ENCODE peak calls at places on chromosomes 7 and 10, in four cellular contexts. One of them, this sample, is unnamed.

GRCh38 chr10:116000151-116000550 is 272.9 kb downstream of the GFRA1 start:
- DNase-seq in GM23248: no peak
- DNase-seq in H9: no peak
- DNase-seq in adipocyte: no peak
- DNase-seq in this sample: no peak

GRCh38 chr7:2609001-2609411 is 22.8 kb upstream of the TTYH3 start:
- DNase-seq in GM23248: peak
- DNase-seq in H9: peak
- DNase-seq in adipocyte: peak
- DNase-seq in this sample: no peak

GRCh38 chr7:3648276-3648675 is 347.2 kb downstream of the SDK1 start:
- DNase-seq in GM23248: no peak
- DNase-seq in H9: no peak
- DNase-seq in adipocyte: no peak
- DNase-seq in this sample: no peak

GRCh38 chr7:50832744-50833143 is 50.0 kb upstream of the GRB10 start:
- DNase-seq in GM23248: peak
- DNase-seq in H9: no peak
- DNase-seq in adipocyte: no peak
- DNase-seq in this sample: no peak

GRCh38 chr7:4693749-4694148 is 11.7 kb downstream of the FOXK1 start:
- DNase-seq in GM23248: no peak
- DNase-seq in H9: no peak
- DNase-seq in adipocyte: no peak
- DNase-seq in this sample: no peak

GRCh38 chr10:102917314-102917961 is 656 bp upstream of the CNNM2 start:
- DNase-seq in GM23248: peak
- DNase-seq in H9: peak
- DNase-seq in adipocyte: peak
- DNase-seq in this sample: peak

GRCh38 chr10:46556515-46557318 is at the start of gene GPRIN2:
- DNase-seq in GM23248: no peak
- DNase-seq in H9: peak
- DNase-seq in adipocyte: no peak
- DNase-seq in this sample: peak

GRCh38 chr10:69327463-69328345 is 49.4 kb downstream of the HK1 start:
- DNase-seq in GM23248: no peak
- DNase-seq in H9: no peak
- DNase-seq in adipocyte: peak
- DNase-seq in this sample: no peak

GRCh38 chr10:93079663-93080349 is 6.1 kb downstream of the CYP26A1 start:
- DNase-seq in GM23248: no peak
- DNase-seq in H9: no peak
- DNase-seq in adipocyte: no peak
- DNase-seq in this sample: no peak

GRCh38 chr10:84267503-84268126 is 22.8 kb downstream of the RGR start:
- DNase-seq in GM23248: peak
- DNase-seq in H9: peak
- DNase-seq in adipocyte: peak
- DNase-seq in this sample: peak

GRCh38 chr10:131943021-131943814 is 38.5 kb downstream of the BNIP3 start:
- DNase-seq in GM23248: peak
- DNase-seq in H9: peak
- DNase-seq in adipocyte: no peak
- DNase-seq in this sample: no peak

GRCh38 chr7:42197391-42197790 is 39.6 kb downstream of the GLI3 start:
- DNase-seq in GM23248: no peak
- DNase-seq in H9: no peak
- DNase-seq in adipocyte: peak
- DNase-seq in this sample: no peak

GRCh38 chr7:129363-130221 is 62.8 kb upstream of the FAM20C start:
- DNase-seq in GM23248: peak
- DNase-seq in H9: no peak
- DNase-seq in adipocyte: peak
- DNase-seq in this sample: no peak

GRCh38 chr10:55629792-55630490 is 731.1 kb downstream of the ZWINT start:
- DNase-seq in GM23248: peak
- DNase-seq in H9: peak
- DNase-seq in adipocyte: peak
- DNase-seq in this sample: no peak

GRCh38 chr10:92239600-92240288 is 51.1 kb downstream of the CPEB3 start:
- DNase-seq in GM23248: peak
- DNase-seq in H9: peak
- DNase-seq in adipocyte: peak
- DNase-seq in this sample: peak

GRCh38 chr10:28991326-28991725 is 297.5 kb upstream of the LYZL1 start:
- DNase-seq in GM23248: peak
- DNase-seq in H9: no peak
- DNase-seq in adipocyte: peak
- DNase-seq in this sample: no peak

GRCh38 chr10:131248376-131249165 is 63.0 kb downstream of the TCERG1L start:
- DNase-seq in GM23248: no peak
- DNase-seq in H9: no peak
- DNase-seq in adipocyte: no peak
- DNase-seq in this sample: no peak

GRCh38 chr10:79399242-79399831 is 46.1 kb downstream of the ZCCHC24 start:
- DNase-seq in GM23248: peak
- DNase-seq in H9: peak
- DNase-seq in adipocyte: peak
- DNase-seq in this sample: no peak

GRCh38 chr7:44846816-44847508 is 925 bp downstream of the H2AZ2 start:
- DNase-seq in GM23248: no peak
- DNase-seq in H9: no peak
- DNase-seq in adipocyte: peak
- DNase-seq in this sample: no peak

GRCh38 chr7:106504620-106505019 is 156.3 kb downstream of the CCDC71L start:
- DNase-seq in GM23248: no peak
- DNase-seq in H9: no peak
- DNase-seq in adipocyte: no peak
- DNase-seq in this sample: no peak

GRCh38 chr10:68184546-68184945 is 47.4 kb downstream of the ATOH7 start:
- DNase-seq in GM23248: no peak
- DNase-seq in H9: peak
- DNase-seq in adipocyte: no peak
- DNase-seq in this sample: no peak

GRCh38 chr10:68180490-68180889 is 51.4 kb downstream of the ATOH7 start:
- DNase-seq in GM23248: no peak
- DNase-seq in H9: no peak
- DNase-seq in adipocyte: no peak
- DNase-seq in this sample: no peak

GRCh38 chr10:68188835-68189234 is 43.1 kb downstream of the ATOH7 start:
- DNase-seq in GM23248: no peak
- DNase-seq in H9: no peak
- DNase-seq in adipocyte: no peak
- DNase-seq in this sample: no peak

DNA sequence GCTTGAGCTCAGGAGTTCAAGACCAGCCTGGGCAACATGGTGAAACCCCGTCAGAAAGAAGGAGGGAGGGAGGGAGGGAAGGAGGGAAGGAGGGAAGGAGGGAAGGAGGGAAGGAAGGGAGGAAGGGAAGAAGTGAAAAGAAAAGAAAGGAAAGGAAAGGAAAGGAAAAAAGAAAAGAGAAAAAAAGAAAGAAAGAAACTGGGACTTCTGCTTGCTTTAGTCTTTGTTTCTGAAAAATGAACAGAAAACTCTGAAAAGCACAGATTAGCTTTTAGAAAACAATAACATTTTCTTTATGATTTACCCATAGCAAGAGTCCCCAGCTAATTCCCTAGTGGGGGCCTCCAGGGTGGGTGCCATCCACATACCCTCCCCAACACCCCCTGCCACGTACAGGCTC is 46.8 kb downstream of the ATOH7 start:
- DNase-seq in GM23248: no peak
- DNase-seq in H9: no peak
- DNase-seq in adipocyte: no peak
- DNase-seq in this sample: no peak
- H3K9ac ChIP-seq in GM23248: no peak
- H3K9ac ChIP-seq in H9: no peak
- H3K9ac ChIP-seq in adipocyte: no peak
- H3K9ac ChIP-seq in this sample: no peak

GRCh38 chr7:7642081-7642480 is 1.5 kb downstream of the UMAD1 start:
- DNase-seq in GM23248: no peak
- DNase-seq in H9: no peak
- DNase-seq in adipocyte: no peak
- DNase-seq in this sample: no peak
- H3K9ac ChIP-seq in GM23248: no peak
- H3K9ac ChIP-seq in H9: no peak
- H3K9ac ChIP-seq in adipocyte: no peak
- H3K9ac ChIP-seq in this sample: peak

GRCh38 chr7:91164531-91164930 is 99.7 kb upstream of the FZD1 start:
- DNase-seq in GM23248: peak
- DNase-seq in H9: no peak
- DNase-seq in adipocyte: peak
- DNase-seq in this sample: no peak

GRCh38 chr7:91165846-91166230 is 98.4 kb upstream of the FZD1 start:
- DNase-seq in GM23248: peak
- DNase-seq in H9: no peak
- DNase-seq in adipocyte: peak
- DNase-seq in this sample: no peak

GRCh38 chr7:91168766-91169518 is 95.3 kb upstream of the FZD1 start:
- DNase-seq in GM23248: no peak
- DNase-seq in H9: no peak
- DNase-seq in adipocyte: peak
- DNase-seq in this sample: no peak

GRCh38 chr7:91164948-91165845 is 99.0 kb upstream of the FZD1 start:
- DNase-seq in GM23248: peak
- DNase-seq in H9: no peak
- DNase-seq in adipocyte: peak
- DNase-seq in this sample: no peak

DNA sequence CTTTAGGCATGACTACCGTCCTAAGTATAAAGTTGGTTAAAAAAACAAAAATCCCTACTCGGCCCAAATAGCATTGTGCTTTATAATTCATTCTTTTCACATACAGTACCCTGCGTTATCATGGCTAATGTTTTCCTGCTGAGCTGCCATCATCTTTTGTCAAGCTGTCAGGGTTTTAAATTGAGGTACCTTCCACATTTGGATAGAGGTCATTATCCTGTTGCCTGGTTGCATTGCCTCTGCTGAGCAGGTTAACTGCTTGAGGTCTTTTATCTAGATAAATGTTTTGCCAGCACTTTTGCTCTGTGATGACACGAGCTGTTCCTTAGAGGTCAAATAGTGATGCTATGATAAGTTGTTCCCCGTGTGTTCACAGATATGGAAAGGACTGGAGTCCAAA is 94.4 kb upstream of the FZD1 start:
- DNase-seq in GM23248: no peak
- DNase-seq in H9: no peak
- DNase-seq in adipocyte: no peak
- DNase-seq in this sample: no peak
- H3K9ac ChIP-seq in GM23248: no peak
- H3K9ac ChIP-seq in H9: no peak
- H3K9ac ChIP-seq in adipocyte: no peak
- H3K9ac ChIP-seq in this sample: no peak

GRCh38 chr10:5551531-5552375 is 27.0 kb downstream of the CALML3 start:
- DNase-seq in GM23248: no peak
- DNase-seq in H9: no peak
- DNase-seq in adipocyte: no peak
- DNase-seq in this sample: no peak
- H3K9ac ChIP-seq in GM23248: no peak
- H3K9ac ChIP-seq in H9: no peak
- H3K9ac ChIP-seq in adipocyte: no peak
- H3K9ac ChIP-seq in this sample: no peak

DNA sequence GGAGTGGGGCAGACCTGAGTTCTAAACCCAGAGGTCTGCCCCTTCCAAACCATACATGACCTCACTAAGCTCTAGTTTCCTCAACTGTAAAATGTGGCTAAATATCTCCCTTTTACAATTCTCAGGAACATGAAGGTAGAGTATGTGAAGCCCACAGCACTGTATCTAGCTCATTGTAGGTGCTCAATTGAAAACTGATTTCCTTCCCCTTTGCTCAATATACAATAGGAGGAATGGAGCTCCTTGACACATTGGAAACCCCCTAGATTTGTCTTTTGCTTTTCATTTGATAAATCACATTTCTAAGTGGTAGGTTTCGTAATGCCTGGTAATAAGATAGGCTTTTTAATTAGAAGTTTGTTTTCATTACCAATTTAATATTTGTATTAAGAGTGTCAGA is 153.3 kb downstream of the ARID5B start:
- DNase-seq in GM23248: no peak
- DNase-seq in H9: no peak
- DNase-seq in adipocyte: no peak
- DNase-seq in this sample: no peak
- H3K9ac ChIP-seq in GM23248: peak
- H3K9ac ChIP-seq in H9: no peak
- H3K9ac ChIP-seq in adipocyte: peak
- H3K9ac ChIP-seq in this sample: no peak

GRCh38 chr7:55307123-55307916 is 57.8 kb upstream of the LANCL2 start:
- DNase-seq in GM23248: peak
- DNase-seq in H9: peak
- DNase-seq in adipocyte: peak
- DNase-seq in this sample: no peak
- H3K9ac ChIP-seq in GM23248: no peak
- H3K9ac ChIP-seq in H9: no peak
- H3K9ac ChIP-seq in adipocyte: no peak
- H3K9ac ChIP-seq in this sample: no peak

DNA sequence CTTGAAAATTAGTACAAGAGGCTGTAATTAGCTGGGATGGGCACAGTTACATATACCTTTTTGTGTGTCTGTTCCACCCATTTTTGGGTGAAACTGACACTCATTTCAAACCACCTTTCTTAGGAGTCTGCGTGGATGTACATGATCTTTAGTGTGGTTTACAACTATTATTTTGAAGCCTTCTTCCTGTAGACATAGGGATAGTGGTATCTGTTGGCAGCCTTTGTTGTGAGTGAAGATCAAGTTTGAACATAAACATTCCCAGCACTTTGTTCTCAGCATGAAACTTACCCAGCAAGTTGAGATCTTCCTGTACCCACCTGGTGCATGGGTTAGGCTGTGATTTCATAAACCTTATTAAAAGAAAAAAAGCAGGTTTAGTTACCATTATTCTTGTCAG is 2.0 kb downstream of the BAG3 start:
- DNase-seq in GM23248: no peak
- DNase-seq in H9: no peak
- DNase-seq in adipocyte: peak
- DNase-seq in this sample: peak
- H3K9ac ChIP-seq in GM23248: peak
- H3K9ac ChIP-seq in H9: no peak
- H3K9ac ChIP-seq in adipocyte: peak
- H3K9ac ChIP-seq in this sample: no peak

GRCh38 chr10:101007099-101007711 is 7.6 kb downstream of the LZTS2 start:
- DNase-seq in GM23248: no peak
- DNase-seq in H9: no peak
- DNase-seq in adipocyte: peak
- DNase-seq in this sample: no peak
- H3K9ac ChIP-seq in GM23248: peak
- H3K9ac ChIP-seq in H9: no peak
- H3K9ac ChIP-seq in adipocyte: peak
- H3K9ac ChIP-seq in this sample: no peak